ENCODE peak calls at places on chromosomes 13 and 19, in eight cellular contexts. X, D, W, R, K, A, Y and G are unnamed samples.

GRCh38 chr19:35462476-35462953 is 14.5 kb downstream of the FFAR2 start:
- DNase-seq in X (peak; percentile 35), D (peak; percentile 28), W (no peak), R (no peak), K (peak; percentile 74), A (no peak), Y (no peak), G (no peak)

GRCh38 chr19:40502647-40503046 is 35.8 kb downstream of the SPTBN4 start:
- DNase-seq in X (no peak), D (no peak), W (no peak), R (no peak), K (no peak), A (no peak), Y (no peak), G (no peak)

GRCh38 chr13:76865109-76865508 is 21.1 kb downstream of the KCTD12 start:
- DNase-seq in X (no peak), D (no peak), W (no peak), R (no peak), K (no peak), A (no peak), Y (no peak), G (no peak)

GRCh38 chr19:19661675-19662251 is 1.7 kb downstream of the ATP13A1 start:
- DNase-seq in X (no peak), D (no peak), W (no peak), R (no peak), K (peak; percentile 84), A (no peak), Y (no peak), G (peak; percentile 5)

GRCh38 chr13:93505104-93505952 is 278.7 kb downstream of the GPC6 start:
- DNase-seq in X (no peak), D (no peak), W (peak; percentile 17), R (peak; percentile 64), K (no peak), A (no peak), Y (no peak), G (no peak)

GRCh38 chr13:28492527-28493367 is 2.2 kb downstream of the FLT1 start:
- DNase-seq in X (peak; percentile 36), D (no peak), W (no peak), R (no peak), K (peak; percentile 42), A (no peak), Y (no peak), G (no peak)

GRCh38 chr19:40827386-40828247 is 22.6 kb downstream of the CYP2A6 start:
- DNase-seq in X (no peak), D (no peak), W (no peak), R (no peak), K (no peak), A (no peak), Y (no peak), G (no peak)

GRCh38 chr13:102862624-102863210 is 16.9 kb downstream of the ERCC5 start:
- DNase-seq in X (no peak), D (no peak), W (no peak), R (no peak), K (no peak), A (no peak), Y (no peak), G (no peak)

GRCh38 chr13:113267642-113268405 is 29.2 kb upstream of the LAMP1 start:
- DNase-seq in X (no peak), D (no peak), W (no peak), R (no peak), K (no peak), A (no peak), Y (no peak), G (no peak)